ENCODE peak calls at places on chromosomes 16 and 17, in four cellular contexts. One of them, this sample, is unnamed.

GRCh38 chr17:80339118-80339517 is 75.8 kb upstream of the ENDOV start:
- DNase-seq in hepatocyte: peak
- DNase-seq in dorsolateral prefrontal cortex: no peak
- DNase-seq in CD8-positive, alpha-beta memory T cell: no peak
- DNase-seq in this sample: no peak

GRCh38 chr17:6823011-6823442 is 8.5 kb downstream of the TEKT1 start:
- DNase-seq in hepatocyte: peak
- DNase-seq in dorsolateral prefrontal cortex: no peak
- DNase-seq in CD8-positive, alpha-beta memory T cell: no peak
- DNase-seq in this sample: no peak

GRCh38 chr16:88770459-88771293 is 14.3 kb downstream of the PIEZO1 start:
- DNase-seq in hepatocyte: peak
- DNase-seq in dorsolateral prefrontal cortex: no peak
- DNase-seq in CD8-positive, alpha-beta memory T cell: peak
- DNase-seq in this sample: peak

GRCh38 chr16:10984509-10984908 is 40.1 kb downstream of the CLEC16A start:
- DNase-seq in hepatocyte: peak
- DNase-seq in dorsolateral prefrontal cortex: no peak
- DNase-seq in CD8-positive, alpha-beta memory T cell: no peak
- DNase-seq in this sample: no peak

GRCh38 chr17:41486809-41487530 is 2.7 kb downstream of the KRT36 start:
- DNase-seq in hepatocyte: no peak
- DNase-seq in dorsolateral prefrontal cortex: no peak
- DNase-seq in CD8-positive, alpha-beta memory T cell: peak
- DNase-seq in this sample: peak

GRCh38 chr17:81393684-81394376 is 1.4 kb upstream of the BAHCC1 start:
- DNase-seq in hepatocyte: peak
- DNase-seq in dorsolateral prefrontal cortex: peak
- DNase-seq in CD8-positive, alpha-beta memory T cell: no peak
- DNase-seq in this sample: peak

GRCh38 chr16:2250652-2251280 is 621 bp downstream of the ECI1 start:
- DNase-seq in hepatocyte: no peak
- DNase-seq in dorsolateral prefrontal cortex: no peak
- DNase-seq in CD8-positive, alpha-beta memory T cell: peak
- DNase-seq in this sample: no peak

GRCh38 chr16:28534542-28535373 is 4.0 kb downstream of the NUPR1 start:
- DNase-seq in hepatocyte: no peak
- DNase-seq in dorsolateral prefrontal cortex: no peak
- DNase-seq in CD8-positive, alpha-beta memory T cell: no peak
- DNase-seq in this sample: no peak

GRCh38 chr17:58679263-58680037 is 12.4 kb downstream of the TEX14 start:
- DNase-seq in hepatocyte: no peak
- DNase-seq in dorsolateral prefrontal cortex: no peak
- DNase-seq in CD8-positive, alpha-beta memory T cell: no peak
- DNase-seq in this sample: no peak

GRCh38 chr17:57407287-57408063 is 151.2 kb downstream of the MSI2 start:
- DNase-seq in hepatocyte: peak
- DNase-seq in dorsolateral prefrontal cortex: no peak
- DNase-seq in CD8-positive, alpha-beta memory T cell: no peak
- DNase-seq in this sample: peak

GRCh38 chr17:40020146-40020545 is 4.9 kb downstream of the CSF3 start:
- DNase-seq in hepatocyte: no peak
- DNase-seq in dorsolateral prefrontal cortex: no peak
- DNase-seq in CD8-positive, alpha-beta memory T cell: no peak
- DNase-seq in this sample: no peak

GRCh38 chr16:3665508-3665907 is 11.0 kb downstream of the DNASE1 start:
- DNase-seq in hepatocyte: no peak
- DNase-seq in dorsolateral prefrontal cortex: no peak
- DNase-seq in CD8-positive, alpha-beta memory T cell: peak
- DNase-seq in this sample: no peak

GRCh38 chr17:78745407-78746088 is 36.5 kb downstream of the CYTH1 start:
- DNase-seq in hepatocyte: peak
- DNase-seq in dorsolateral prefrontal cortex: no peak
- DNase-seq in CD8-positive, alpha-beta memory T cell: peak
- DNase-seq in this sample: peak

GRCh38 chr16:82049484-82049883 is 14.4 kb downstream of the HSD17B2 start:
- DNase-seq in hepatocyte: no peak
- DNase-seq in dorsolateral prefrontal cortex: no peak
- DNase-seq in CD8-positive, alpha-beta memory T cell: no peak
- DNase-seq in this sample: no peak

GRCh38 chr16:75312875-75313274 is 61.5 kb upstream of the BCAR1 start:
- DNase-seq in hepatocyte: no peak
- DNase-seq in dorsolateral prefrontal cortex: no peak
- DNase-seq in CD8-positive, alpha-beta memory T cell: no peak
- DNase-seq in this sample: peak

GRCh38 chr17:45307290-45308015 is 9.4 kb downstream of the MAP3K14 start:
- DNase-seq in hepatocyte: no peak
- DNase-seq in dorsolateral prefrontal cortex: no peak
- DNase-seq in CD8-positive, alpha-beta memory T cell: no peak
- DNase-seq in this sample: no peak

GRCh38 chr16:3623642-3624041 is 12.2 kb upstream of the SLX4 start:
- DNase-seq in hepatocyte: no peak
- DNase-seq in dorsolateral prefrontal cortex: no peak
- DNase-seq in CD8-positive, alpha-beta memory T cell: no peak
- DNase-seq in this sample: no peak

GRCh38 chr16:4052096-4052495 is 64.1 kb downstream of the ADCY9 start:
- DNase-seq in hepatocyte: no peak
- DNase-seq in dorsolateral prefrontal cortex: no peak
- DNase-seq in CD8-positive, alpha-beta memory T cell: no peak
- DNase-seq in this sample: no peak

GRCh38 chr16:53034306-53034705 is 18.4 kb downstream of the CHD9NB start:
- DNase-seq in hepatocyte: no peak
- DNase-seq in dorsolateral prefrontal cortex: no peak
- DNase-seq in CD8-positive, alpha-beta memory T cell: no peak
- DNase-seq in this sample: no peak

GRCh38 chr17:43033947-43034622 is 9.1 kb downstream of the RND2 start:
- DNase-seq in hepatocyte: no peak
- DNase-seq in dorsolateral prefrontal cortex: no peak
- DNase-seq in CD8-positive, alpha-beta memory T cell: no peak
- DNase-seq in this sample: peak

GRCh38 chr16:48081656-48082055 is 74.1 kb downstream of the ABCC12 start:
- DNase-seq in hepatocyte: no peak
- DNase-seq in dorsolateral prefrontal cortex: no peak
- DNase-seq in CD8-positive, alpha-beta memory T cell: no peak
- DNase-seq in this sample: no peak

GRCh38 chr16:19909750-19910322 is 25.2 kb upstream of the GPRC5B start:
- DNase-seq in hepatocyte: no peak
- DNase-seq in dorsolateral prefrontal cortex: no peak
- DNase-seq in CD8-positive, alpha-beta memory T cell: no peak
- DNase-seq in this sample: no peak

GRCh38 chr16:17555176-17555575 is 84.4 kb upstream of the XYLT1 start:
- DNase-seq in hepatocyte: no peak
- DNase-seq in dorsolateral prefrontal cortex: no peak
- DNase-seq in CD8-positive, alpha-beta memory T cell: no peak
- DNase-seq in this sample: no peak

GRCh38 chr17:62714016-62714777 is 86.7 kb downstream of the MRC2 start:
- DNase-seq in hepatocyte: no peak
- DNase-seq in dorsolateral prefrontal cortex: no peak
- DNase-seq in CD8-positive, alpha-beta memory T cell: no peak
- DNase-seq in this sample: no peak

GRCh38 chr17:60604686-60605334 is 4.8 kb downstream of the PPM1D start:
- DNase-seq in hepatocyte: no peak
- DNase-seq in dorsolateral prefrontal cortex: no peak
- DNase-seq in CD8-positive, alpha-beta memory T cell: no peak
- DNase-seq in this sample: no peak
- H3K27ac ChIP-seq in hepatocyte: no peak
- H3K27ac ChIP-seq in dorsolateral prefrontal cortex: no peak
- H3K27ac ChIP-seq in CD8-positive, alpha-beta memory T cell: no peak
- H3K27ac ChIP-seq in this sample: no peak

GRCh38 chr16:50631249-50631984 is 49.7 kb downstream of the SNX20 start:
- DNase-seq in hepatocyte: no peak
- DNase-seq in dorsolateral prefrontal cortex: no peak
- DNase-seq in CD8-positive, alpha-beta memory T cell: no peak
- DNase-seq in this sample: no peak
- H3K27ac ChIP-seq in hepatocyte: no peak
- H3K27ac ChIP-seq in dorsolateral prefrontal cortex: no peak
- H3K27ac ChIP-seq in CD8-positive, alpha-beta memory T cell: no peak
- H3K27ac ChIP-seq in this sample: no peak

DNA sequence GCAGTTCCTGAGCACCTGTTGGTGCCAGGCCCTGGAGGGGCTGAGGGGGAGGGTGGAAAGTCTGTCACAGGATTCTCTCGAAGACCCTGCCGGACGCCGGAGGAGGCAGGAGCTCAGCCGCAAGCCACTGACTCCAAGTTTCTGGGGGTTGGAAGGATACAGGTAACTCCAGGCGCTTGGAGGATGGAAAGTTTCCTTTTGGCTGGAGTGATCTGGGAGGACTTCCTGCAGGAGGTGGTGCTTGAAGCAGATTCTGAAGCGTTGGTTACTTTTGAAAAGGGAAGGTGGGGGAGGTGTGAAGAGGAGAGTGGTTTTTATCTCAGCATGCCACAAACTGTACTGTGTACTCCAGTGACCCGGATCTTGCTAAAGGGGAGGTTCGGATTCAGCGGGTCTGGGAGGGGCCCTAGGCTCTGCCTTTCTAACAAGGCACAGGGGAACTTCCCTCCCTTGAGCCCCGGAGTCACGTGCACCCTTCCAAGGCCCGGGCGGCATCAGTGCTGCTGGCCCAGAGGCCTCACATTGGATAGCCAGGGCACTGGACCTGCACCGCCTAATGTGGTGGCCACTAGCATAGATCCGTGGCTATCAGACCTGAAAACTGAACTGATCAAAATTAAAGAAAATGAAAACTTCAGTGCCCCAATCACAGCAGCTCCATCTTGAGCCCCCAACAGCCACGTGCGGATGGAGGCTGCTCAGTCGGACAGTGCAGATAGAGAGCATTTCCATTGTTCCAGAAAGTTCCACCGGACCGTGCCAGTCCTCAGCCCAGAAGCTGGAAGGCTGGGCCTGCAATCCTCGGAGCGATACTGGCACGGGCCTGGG is 42.2 kb upstream of the GSE1 start:
- DNase-seq in hepatocyte: no peak
- DNase-seq in dorsolateral prefrontal cortex: no peak
- DNase-seq in CD8-positive, alpha-beta memory T cell: peak
- DNase-seq in this sample: no peak
- H3K27ac ChIP-seq in hepatocyte: no peak
- H3K27ac ChIP-seq in dorsolateral prefrontal cortex: no peak
- H3K27ac ChIP-seq in CD8-positive, alpha-beta memory T cell: peak
- H3K27ac ChIP-seq in this sample: no peak

DNA sequence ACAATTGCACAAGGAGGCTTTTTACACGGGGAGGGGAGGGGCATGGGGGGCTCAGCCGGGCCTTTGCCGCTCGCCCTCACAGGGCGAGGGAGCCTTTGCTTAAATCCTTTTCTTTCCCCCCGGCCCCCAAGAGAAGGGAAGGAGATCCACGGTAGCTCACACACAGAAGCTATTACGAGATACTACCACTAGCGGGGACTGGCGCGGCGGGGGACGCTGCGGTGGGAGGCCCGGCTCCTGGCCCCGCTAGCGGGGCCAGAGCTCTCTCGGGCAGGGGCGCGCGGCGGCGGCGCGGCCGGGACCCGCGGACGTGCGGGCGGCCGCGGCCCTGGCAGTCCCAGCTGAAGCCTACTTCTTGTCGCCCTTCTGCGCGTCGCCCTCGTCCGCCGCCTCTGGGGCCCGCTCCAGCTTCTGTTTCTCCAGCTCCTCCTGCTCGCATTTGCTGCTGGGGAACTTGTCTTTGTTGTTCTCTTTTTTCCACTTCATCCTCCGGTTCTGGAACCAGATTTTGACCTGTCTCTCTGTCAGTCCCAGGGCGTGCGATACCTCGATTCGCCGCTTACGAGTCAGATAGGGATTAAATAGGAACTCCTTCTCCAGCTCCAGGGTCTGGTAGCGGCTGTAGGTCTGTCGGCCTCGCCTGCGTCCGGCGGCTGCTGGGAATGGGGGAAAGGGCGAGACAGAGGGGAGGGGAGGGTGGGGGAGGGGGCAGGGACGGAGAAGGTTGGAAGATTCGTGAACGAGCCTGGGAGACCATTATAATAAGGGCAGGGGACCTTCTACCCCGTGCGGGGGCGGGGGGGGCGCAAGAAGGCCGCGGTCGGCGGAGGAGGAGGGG is 2.0 kb downstream of the HOXB8 start:
- DNase-seq in hepatocyte: peak
- DNase-seq in dorsolateral prefrontal cortex: no peak
- DNase-seq in CD8-positive, alpha-beta memory T cell: peak
- DNase-seq in this sample: peak
- H3K27ac ChIP-seq in hepatocyte: peak
- H3K27ac ChIP-seq in dorsolateral prefrontal cortex: no peak
- H3K27ac ChIP-seq in CD8-positive, alpha-beta memory T cell: no peak
- H3K27ac ChIP-seq in this sample: no peak

This sample was measured in neural progenitor cell.